ENCODE peak calls at places on chromosomes 12 and 14, in nine cellular contexts. G is Caco-2, N is right lobe of liver, L is neural progenitor cell, M is H1, I is cardiac muscle cell, T is PC-3, Q is OCI-LY7, E is colonic mucosa. H is an unnamed sample. For H3K36me3, the result is how much of the 10 kb centered on the place peaks cover.

GRCh38 chr14:95519699-95520098 is 3.2 kb upstream of the SYNE3 start:
- DNase-seq in G (no peak), N (peak), L (no peak), M (no peak), I (no peak), T (peak), Q (peak), E (peak), H (peak)

GRCh38 chr14:91413547-91414474 is 3.8 kb downstream of the CCDC88C start:
- DNase-seq in G (peak), N (no peak), L (no peak), M (peak), I (no peak), T (no peak), Q (peak), E (peak), H (no peak)

GRCh38 chr12:55039761-55040160 is 20.0 kb downstream of the NEUROD4 start:
- DNase-seq in G (no peak), N (no peak), L (peak), M (no peak), I (no peak), T (no peak), Q (no peak), E (no peak), H (no peak)

GRCh38 chr14:23296012-23296777 is 6.5 kb downstream of the PPP1R3E start:
- DNase-seq in G (no peak), N (no peak), L (no peak), M (no peak), I (no peak), T (no peak), Q (no peak), E (no peak), H (no peak)

GRCh38 chr14:69818760-69819191 is 21.7 kb upstream of the SLC10A1 start:
- DNase-seq in G (peak), N (no peak), L (peak), M (peak), I (peak), T (peak), Q (peak), E (peak), H (peak)

GRCh38 chr12:52579468-52580450 is 6.1 kb upstream of the KRT74 start:
- DNase-seq in G (peak), N (no peak), L (no peak), M (no peak), I (no peak), T (no peak), Q (no peak), E (no peak), H (no peak)

GRCh38 chr12:71865166-71865713 is 25.7 kb downstream of the TBC1D15 start:
- DNase-seq in G (no peak), N (no peak), L (no peak), M (no peak), I (no peak), T (peak), Q (no peak), E (no peak), H (no peak)

GRCh38 chr14:93105362-93105761 is 10.4 kb downstream of the ITPK1 start:
- DNase-seq in G (no peak), N (peak), L (no peak), M (no peak), I (no peak), T (peak), Q (no peak), E (no peak), H (no peak)

GRCh38 chr12:54744590-54744989 is 96.4 kb upstream of the DCD start:
- DNase-seq in G (peak), N (no peak), L (no peak), M (no peak), I (no peak), T (no peak), Q (no peak), E (no peak), H (no peak)

GRCh38 chr12:3168775-3169221 is 91.6 kb downstream of the TSPAN9 start:
- DNase-seq in G (no peak), N (no peak), L (no peak), M (peak), I (no peak), T (peak), Q (no peak), E (no peak), H (peak)

GRCh38 chr14:22531451-22532344 is 57.3 kb downstream of the DAD1 start:
- DNase-seq in G (no peak), N (no peak), L (no peak), M (no peak), I (no peak), T (no peak), Q (peak), E (no peak), H (peak)

GRCh38 chr12:16473610-16474326 is 126.3 kb downstream of the MGST1 start:
- DNase-seq in G (no peak), N (no peak), L (no peak), M (no peak), I (no peak), T (no peak), Q (no peak), E (no peak), H (no peak)

GRCh38 chr14:74049886-74050495 is 30.8 kb downstream of the BBOF1 start:
- DNase-seq in G (no peak), N (no peak), L (no peak), M (no peak), I (no peak), T (no peak), Q (peak), E (no peak), H (peak)

GRCh38 chr12:108371801-108372344 is 32.8 kb upstream of the CMKLR1 start:
- DNase-seq in G (no peak), N (no peak), L (no peak), M (no peak), I (no peak), T (no peak), Q (no peak), E (no peak), H (no peak)

GRCh38 chr12:26370098-26370497 is 174.7 kb downstream of the SSPN start:
- DNase-seq in G (no peak), N (no peak), L (no peak), M (no peak), I (no peak), T (no peak), Q (no peak), E (no peak), H (no peak)

GRCh38 chr14:94344389-94344788 is 21.3 kb upstream of the SERPINA6 start:
- DNase-seq in G (no peak), N (no peak), L (no peak), M (no peak), I (no peak), T (no peak), Q (no peak), E (no peak), H (no peak)

GRCh38 chr12:8644345-8645248 is 18.0 kb downstream of the MFAP5 start:
- DNase-seq in G (no peak), N (no peak), L (no peak), M (no peak), I (no peak), T (no peak), Q (peak), E (no peak), H (peak)

GRCh38 chr12:53543539-53543938 is 36.3 kb upstream of the NPFF start:
- DNase-seq in G (peak), N (peak), L (peak), M (no peak), I (peak), T (peak), Q (peak), E (peak), H (no peak)

GRCh38 chr14:69547701-69548348 is 26.8 kb downstream of the CCDC177 start:
- DNase-seq in G (no peak), N (no peak), L (peak), M (no peak), I (peak), T (no peak), Q (no peak), E (no peak), H (peak)

GRCh38 chr12:121872546-121873223 is 14.0 kb upstream of the HPD start:
- DNase-seq in G (no peak), N (no peak), L (no peak), M (no peak), I (peak), T (peak), Q (no peak), E (peak), H (no peak)

GRCh38 chr12:54040148-54040494 is 7.3 kb downstream of the HOXC5 start:
- DNase-seq in G (no peak), N (no peak), L (no peak), M (no peak), I (no peak), T (peak), Q (peak), E (no peak), H (no peak)

GRCh38 chr12:118513554-118513953 is 137.2 kb downstream of the SUDS3 start:
- DNase-seq in G (no peak), N (no peak), L (no peak), M (no peak), I (no peak), T (no peak), Q (no peak), E (no peak), H (no peak)

GRCh38 chr12:29702972-29703371 is 80.8 kb downstream of the TMTC1 start:
- DNase-seq in G (no peak), N (no peak), L (no peak), M (no peak), I (no peak), T (no peak), Q (no peak), E (no peak), H (no peak)

GRCh38 chr12:51971679-51972423 is 20.4 kb downstream of the ACVR1B start:
- DNase-seq in G (no peak), N (peak), L (no peak), M (no peak), I (no peak), T (no peak), Q (no peak), E (no peak), H (no peak)

GRCh38 chr12:52611080-52611468 is 7.3 kb downstream of the KRT73 start:
- DNase-seq in G (no peak), N (no peak), L (no peak), M (no peak), I (no peak), T (no peak), Q (no peak), E (no peak), H (no peak)

GRCh38 chr14:35046751-35047536 is 872 bp downstream of the FAM177A1 start:
- DNase-seq in G (peak), N (peak), L (no peak), M (no peak), I (no peak), T (peak), Q (peak), E (peak), H (no peak)

GRCh38 chr14:23568021-23568599 is 519 bp upstream of the AP1G2 start:
- DNase-seq in G (peak), N (no peak), L (no peak), M (no peak), I (no peak), T (no peak), Q (no peak), E (no peak), H (no peak)

GRCh38 chr12:27474344-27474743 is 27.8 kb downstream of the SMCO2 start:
- DNase-seq in G (no peak), N (no peak), L (no peak), M (no peak), I (no peak), T (peak), Q (no peak), E (no peak), H (no peak)

GRCh38 chr14:100362311-100362927 is 39.3 kb downstream of the SLC25A47 start:
- DNase-seq in G (no peak), N (no peak), L (peak), M (no peak), I (no peak), T (no peak), Q (no peak), E (no peak), H (no peak)

GRCh38 chr12:101001669-101002068 is 207.1 kb downstream of the ANO4 start:
- DNase-seq in G (no peak), N (no peak), L (no peak), M (no peak), I (no peak), T (peak), Q (no peak), E (no peak), H (peak)

GRCh38 chr14:28542040-28542439 is 224.5 kb upstream of the FOXG1 start:
- DNase-seq in G (no peak), N (no peak), L (no peak), M (no peak), I (no peak), T (peak), Q (no peak), E (no peak), H (no peak)

GRCh38 chr12:94242871-94243270 is 94.5 kb downstream of the PLXNC1 start:
- DNase-seq in G (no peak), N (no peak), L (no peak), M (no peak), I (no peak), T (no peak), Q (no peak), E (no peak), H (no peak)

GRCh38 chr12:49904601-49905000 is 901 bp upstream of the FAIM2 start:
- DNase-seq in G (no peak), N (no peak), L (no peak), M (no peak), I (no peak), T (no peak), Q (no peak), E (no peak), H (no peak)

GRCh38 chr12:46342562-46343033 is 30.0 kb downstream of the SLC38A2 start:
- DNase-seq in G (peak), N (no peak), L (peak), M (no peak), I (no peak), T (peak), Q (peak), E (peak), H (no peak)

GRCh38 chr14:51354846-51355245 is 114.8 kb downstream of the TMX1 start:
- DNase-seq in G (no peak), N (no peak), L (peak), M (no peak), I (no peak), T (no peak), Q (no peak), E (no peak), H (no peak)

GRCh38 chr14:91573894-91574837 is 64.1 kb upstream of the PPP4R3A start:
- DNase-seq in G (peak), N (peak), L (peak), M (no peak), I (peak), T (peak), Q (no peak), E (peak), H (peak)

GRCh38 chr12:16606936-16607335 is 974 bp upstream of the LMO3 start:
- DNase-seq in G (no peak), N (no peak), L (peak), M (no peak), I (peak), T (no peak), Q (no peak), E (no peak), H (no peak)

GRCh38 chr12:7112041-7112440 is 3.0 kb upstream of the C1RL start:
- DNase-seq in G (peak), N (peak), L (no peak), M (no peak), I (no peak), T (no peak), Q (no peak), E (no peak), H (no peak)

GRCh38 chr12:12439636-12440035 is 82.8 kb downstream of the BORCS5 start:
- DNase-seq in G (no peak), N (peak), L (no peak), M (no peak), I (no peak), T (peak), Q (no peak), E (no peak), H (no peak)

GRCh38 chr14:103539056-103539825 is 10.2 kb downstream of the TRMT61A start:
- DNase-seq in G (no peak), N (no peak), L (no peak), M (no peak), I (no peak), T (peak), Q (peak), E (no peak), H (peak)

GRCh38 chr12:56104815-56105476 is 587 bp downstream of the PA2G4 start:
- DNase-seq in G (no peak), N (no peak), L (no peak), M (no peak), I (peak), T (peak), Q (peak), E (no peak), H (no peak)
- TF ChIP-seq CTCF in G (no peak), N (no peak), L (no peak), M (no peak), I (no peak), T (peak), Q (peak), E (no peak), H (peak)

DNA sequence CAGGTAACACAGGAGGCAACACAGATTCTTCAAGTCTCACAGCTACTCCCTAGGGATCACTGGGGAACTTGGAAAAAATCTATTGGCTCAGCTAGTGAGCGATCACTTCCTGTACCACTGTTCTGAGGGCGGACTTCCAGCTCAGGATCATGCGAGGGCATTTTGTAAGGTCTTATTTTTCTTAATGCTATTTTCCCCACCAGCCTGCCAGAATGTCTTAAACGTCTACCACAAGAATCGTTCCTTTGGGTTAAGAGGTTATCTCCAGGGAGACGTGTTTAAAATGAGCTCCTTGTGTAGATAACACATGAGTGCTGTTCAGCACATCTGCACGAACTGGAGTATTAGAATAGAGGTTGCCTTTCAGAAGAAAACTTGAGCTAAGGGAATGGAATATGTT is 162.6 kb downstream of the ETNK1 start:
- DNase-seq in G (no peak), N (no peak), L (no peak), M (no peak), I (peak), T (no peak), Q (no peak), E (no peak), H (no peak)
- H3K4me3 ChIP-seq in G (no peak), N (no peak), L (no peak), M (no peak), I (no peak), T (no peak), Q (no peak), E (no peak), H (no peak)

GRCh38 chr12:125025836-125026235 is 32.4 kb downstream of the BRI3BP start:
- DNase-seq in G (no peak), N (no peak), L (no peak), M (no peak), I (no peak), T (no peak), Q (no peak), E (no peak), H (no peak)

GRCh38 chr12:125024949-125025563 is 31.6 kb downstream of the BRI3BP start:
- DNase-seq in G (no peak), N (no peak), L (no peak), M (no peak), I (no peak), T (no peak), Q (no peak), E (no peak), H (no peak)

GRCh38 chr12:125021771-125022170 is 28.3 kb downstream of the BRI3BP start:
- DNase-seq in G (no peak), N (no peak), L (no peak), M (no peak), I (no peak), T (no peak), Q (no peak), E (no peak), H (no peak)

GRCh38 chr12:125021096-125021495 is 27.7 kb downstream of the BRI3BP start:
- DNase-seq in G (no peak), N (no peak), L (no peak), M (no peak), I (no peak), T (no peak), Q (no peak), E (no peak), H (no peak)

GRCh38 chr12:125023065-125023464 is 29.6 kb downstream of the BRI3BP start:
- DNase-seq in G (no peak), N (no peak), L (no peak), M (no peak), I (no peak), T (no peak), Q (no peak), E (no peak), H (no peak)
- H3K36me3 ChIP-seq in G (under half), N (under half), L (under half), M (under half), I (under half), T (under half), Q (half or more), E (under half), H (under half)

GRCh38 chr14:55026793-55027560 is at the start of the genes SOCS4 and WDHD1:
- DNase-seq in G (peak), N (peak), L (peak), M (peak), I (peak), T (peak), Q (peak), E (peak), H (peak)
- TF ChIP-seq CTCF in G (no peak), N (no peak), L (peak), M (no peak), I (no peak), T (peak), Q (no peak), E (no peak), H (peak)

GRCh38 chr12:62605972-62606371 is 139.3 kb downstream of the MON2 start:
- DNase-seq in G (no peak), N (no peak), L (peak), M (no peak), I (no peak), T (no peak), Q (no peak), E (no peak), H (no peak)
- H3K4me3 ChIP-seq in G (no peak), N (no peak), L (peak), M (no peak), I (no peak), T (peak), Q (no peak), E (no peak), H (no peak)

GRCh38 chr14:96532632-96533031 is 30.4 kb downstream of the PAPOLA start:
- DNase-seq in G (no peak), N (no peak), L (no peak), M (no peak), I (no peak), T (no peak), Q (no peak), E (no peak), H (no peak)
- H3K36me3 ChIP-seq in G (under half), N (under half), L (under half), M (under half), I (under half), T (half or more), Q (half or more), E (under half), H (under half)

GRCh38 chr14:57378661-57379060 is 11.7 kb upstream of the NAA30 start:
- DNase-seq in G (no peak), N (no peak), L (no peak), M (no peak), I (no peak), T (peak), Q (no peak), E (no peak), H (no peak)
- TF ChIP-seq CTCF in G (no peak), N (no peak), L (peak), M (no peak), I (no peak), T (peak), Q (peak), E (no peak), H (no peak)

GRCh38 chr14:39016733-39017095 is 86.3 kb downstream of the SEC23A start:
- DNase-seq in G (no peak), N (no peak), L (no peak), M (no peak), I (no peak), T (no peak), Q (no peak), E (no peak), H (no peak)
- H3K4me3 ChIP-seq in G (no peak), N (no peak), L (peak), M (peak), I (peak), T (no peak), Q (no peak), E (no peak), H (no peak)